ENCODE peak calls at places on chromosomes 16 and 17, in four cellular contexts. One of them, this sample, is unnamed.

GRCh38 chr17:50452627-50453300 is 15.9 kb downstream of the CHAD start:
- DNase-seq in uterus: no peak
- DNase-seq in ovary: no peak
- DNase-seq in psoas muscle: no peak
- DNase-seq in this sample: no peak

GRCh38 chr17:52758481-52758880 is 600.0 kb upstream of the CA10 start:
- DNase-seq in uterus: no peak
- DNase-seq in ovary: no peak
- DNase-seq in psoas muscle: no peak
- DNase-seq in this sample: no peak

GRCh38 chr16:56245197-56245596 is 53.9 kb downstream of the GNAO1 start:
- DNase-seq in uterus: no peak
- DNase-seq in ovary: no peak
- DNase-seq in psoas muscle: no peak
- DNase-seq in this sample: no peak

GRCh38 chr16:15948532-15949209 is 745 bp upstream of the ABCC1 start:
- DNase-seq in uterus: no peak
- DNase-seq in ovary: no peak
- DNase-seq in psoas muscle: no peak
- DNase-seq in this sample: no peak

GRCh38 chr17:17613708-17614114 is 22.2 kb upstream of the PEMT start:
- DNase-seq in uterus: peak
- DNase-seq in ovary: peak
- DNase-seq in psoas muscle: no peak
- DNase-seq in this sample: peak

GRCh38 chr17:11738151-11738550 is 139.9 kb downstream of the DNAH9 start:
- DNase-seq in uterus: no peak
- DNase-seq in ovary: no peak
- DNase-seq in psoas muscle: no peak
- DNase-seq in this sample: no peak

GRCh38 chr17:50080827-50081226 is 14.3 kb upstream of the PDK2 start:
- DNase-seq in uterus: no peak
- DNase-seq in ovary: no peak
- DNase-seq in psoas muscle: peak
- DNase-seq in this sample: no peak

GRCh38 chr17:38441429-38442061 is 13.3 kb downstream of the ARHGAP23 start:
- DNase-seq in uterus: no peak
- DNase-seq in ovary: no peak
- DNase-seq in psoas muscle: no peak
- DNase-seq in this sample: no peak

GRCh38 chr17:37219876-37220608 is 155.7 kb upstream of the C17orf78 start:
- DNase-seq in uterus: no peak
- DNase-seq in ovary: no peak
- DNase-seq in psoas muscle: no peak
- DNase-seq in this sample: no peak

GRCh38 chr16:17305694-17306093 is 165.1 kb downstream of the XYLT1 start:
- DNase-seq in uterus: no peak
- DNase-seq in ovary: no peak
- DNase-seq in psoas muscle: no peak
- DNase-seq in this sample: no peak

GRCh38 chr16:82657786-82658185 is 31.0 kb downstream of the CDH13 start:
- DNase-seq in uterus: no peak
- DNase-seq in ovary: no peak
- DNase-seq in psoas muscle: no peak
- DNase-seq in this sample: no peak

GRCh38 chr16:73232555-73233422 is 184.9 kb upstream of the ZFHX3 start:
- DNase-seq in uterus: peak
- DNase-seq in ovary: peak
- DNase-seq in psoas muscle: no peak
- DNase-seq in this sample: no peak

GRCh38 chr16:57480127-57480753 is 6.1 kb downstream of the DOK4 start:
- DNase-seq in uterus: peak
- DNase-seq in ovary: peak
- DNase-seq in psoas muscle: peak
- DNase-seq in this sample: peak

GRCh38 chr16:8173111-8173644 is 417.1 kb downstream of the TMEM114 start:
- DNase-seq in uterus: no peak
- DNase-seq in ovary: peak
- DNase-seq in psoas muscle: peak
- DNase-seq in this sample: peak

GRCh38 chr17:28737770-28738679 is 5.8 kb upstream of the TRAF4 start:
- DNase-seq in uterus: no peak
- DNase-seq in ovary: no peak
- DNase-seq in psoas muscle: peak
- DNase-seq in this sample: no peak

GRCh38 chr17:63833026-63833740 is 5.7 kb upstream of the FTSJ3 start:
- DNase-seq in uterus: no peak
- DNase-seq in ovary: no peak
- DNase-seq in psoas muscle: no peak
- DNase-seq in this sample: no peak
- H3K27ac ChIP-seq in uterus: no peak
- H3K27ac ChIP-seq in ovary: no peak
- H3K27ac ChIP-seq in psoas muscle: no peak
- H3K27ac ChIP-seq in this sample: no peak

DNA sequence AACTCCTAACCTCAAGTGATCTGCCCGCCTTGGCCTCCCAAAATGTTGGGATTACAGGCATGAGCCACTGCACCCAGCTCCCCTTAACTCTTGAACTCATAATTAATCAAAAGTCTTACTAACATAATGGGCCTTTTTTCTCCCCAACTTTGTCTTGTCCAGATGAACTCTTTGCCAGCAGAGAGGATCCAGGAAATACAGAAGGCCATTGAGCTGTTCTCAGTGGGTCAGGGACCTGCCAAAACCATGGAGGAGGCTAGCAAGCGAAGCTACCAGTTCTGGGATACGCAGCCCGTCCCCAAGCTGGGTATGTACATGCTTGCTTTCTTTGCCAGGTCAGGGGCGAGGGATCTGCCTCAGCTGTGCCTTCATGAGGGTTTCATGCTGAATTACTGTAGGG is 25.2 kb downstream of the NMT1 start:
- DNase-seq in uterus: no peak
- DNase-seq in ovary: no peak
- DNase-seq in psoas muscle: no peak
- DNase-seq in this sample: no peak
- H3K27ac ChIP-seq in uterus: no peak
- H3K27ac ChIP-seq in ovary: no peak
- H3K27ac ChIP-seq in psoas muscle: peak
- H3K27ac ChIP-seq in this sample: peak

DNA sequence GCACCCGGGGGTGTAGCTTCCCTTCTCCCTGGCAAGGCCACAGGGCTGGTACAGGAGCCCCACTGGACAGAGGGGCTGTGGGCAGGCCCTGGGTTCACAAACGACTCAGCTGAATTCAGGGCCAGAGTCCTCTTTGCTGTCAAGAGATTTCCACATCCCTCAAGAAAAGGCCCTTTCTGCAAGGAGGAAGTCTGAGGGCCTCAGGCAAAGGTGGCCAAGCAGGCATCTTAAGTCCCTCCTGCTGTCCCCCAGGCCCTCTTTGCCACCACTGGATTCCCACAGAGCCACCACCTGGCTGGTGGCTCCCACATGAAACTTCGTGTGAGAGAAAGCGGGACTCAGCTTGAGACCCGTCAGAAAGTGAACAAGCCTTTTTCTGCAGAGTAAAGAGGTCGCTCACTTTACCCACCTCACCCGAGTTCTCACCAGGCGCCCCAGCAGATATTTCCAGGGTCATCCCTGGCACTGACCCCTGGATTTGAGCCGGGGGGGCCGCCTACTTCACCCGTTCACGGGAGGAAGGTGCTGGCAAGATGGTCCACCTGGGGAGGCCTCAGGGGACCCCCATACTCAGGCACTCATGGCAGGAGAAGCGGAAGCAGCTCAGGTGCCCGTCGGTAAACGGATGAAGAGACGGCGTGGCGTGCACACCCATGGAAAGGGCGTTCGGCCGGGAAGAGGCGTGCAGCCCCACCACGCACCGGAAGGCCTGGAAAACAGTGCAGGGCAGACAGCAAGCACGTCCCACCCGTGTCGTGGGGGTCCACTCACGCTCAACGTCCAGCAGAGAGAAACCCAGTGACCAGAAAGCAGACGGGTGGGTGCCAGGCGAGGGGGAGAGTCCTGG is 3.6 kb downstream of the RNF166 start:
- DNase-seq in uterus: no peak
- DNase-seq in ovary: no peak
- DNase-seq in psoas muscle: no peak
- DNase-seq in this sample: no peak
- H3K27ac ChIP-seq in uterus: no peak
- H3K27ac ChIP-seq in ovary: no peak
- H3K27ac ChIP-seq in psoas muscle: peak
- H3K27ac ChIP-seq in this sample: no peak

GRCh38 chr16:75565640-75566039 is 539 bp upstream of the GABARAPL2 start:
- DNase-seq in uterus: no peak
- DNase-seq in ovary: no peak
- DNase-seq in psoas muscle: no peak
- DNase-seq in this sample: no peak

GRCh38 chr16:75566040-75566888 is at the start of gene GABARAPL2:
- DNase-seq in uterus: peak
- DNase-seq in ovary: peak
- DNase-seq in psoas muscle: peak
- DNase-seq in this sample: peak

GRCh38 chr16:75570351-75571104 is 4.3 kb downstream of the GABARAPL2 start:
- DNase-seq in uterus: no peak
- DNase-seq in ovary: no peak
- DNase-seq in psoas muscle: no peak
- DNase-seq in this sample: no peak

GRCh38 chr16:75567911-75568310 is 1.7 kb downstream of the GABARAPL2 start:
- DNase-seq in uterus: no peak
- DNase-seq in ovary: no peak
- DNase-seq in psoas muscle: no peak
- DNase-seq in this sample: no peak

GRCh38 chr16:75566889-75567255 is 693 bp downstream of the GABARAPL2 start:
- DNase-seq in uterus: no peak
- DNase-seq in ovary: no peak
- DNase-seq in psoas muscle: peak
- DNase-seq in this sample: no peak
- H3K27ac ChIP-seq in uterus: peak
- H3K27ac ChIP-seq in ovary: peak
- H3K27ac ChIP-seq in psoas muscle: peak
- H3K27ac ChIP-seq in this sample: peak

DNA sequence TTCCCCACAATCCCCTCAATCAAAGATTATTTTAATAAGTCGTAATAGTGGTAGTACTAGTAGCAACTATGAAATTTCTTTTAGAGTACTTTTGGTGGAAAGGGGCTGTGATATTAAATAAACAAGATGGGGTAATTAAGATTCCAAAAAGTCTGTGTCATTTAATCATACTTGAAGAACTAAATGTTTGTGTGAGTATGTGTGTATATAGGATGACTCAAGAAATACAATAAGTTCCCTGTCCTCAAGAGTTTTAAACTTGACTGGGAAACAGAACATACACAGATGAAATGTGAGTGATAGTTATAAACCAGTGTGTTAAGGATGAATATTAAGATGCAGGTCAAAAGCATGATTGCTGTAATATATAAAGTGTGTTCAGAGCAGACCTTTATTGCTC is 2.3 kb downstream of the ALDH3A2 start:
- DNase-seq in uterus: no peak
- DNase-seq in ovary: no peak
- DNase-seq in psoas muscle: no peak
- DNase-seq in this sample: no peak
- H3K27ac ChIP-seq in uterus: peak
- H3K27ac ChIP-seq in ovary: no peak
- H3K27ac ChIP-seq in psoas muscle: no peak
- H3K27ac ChIP-seq in this sample: peak

GRCh38 chr17:40600486-40601046 is 35.3 kb upstream of the CCR7 start:
- DNase-seq in uterus: no peak
- DNase-seq in ovary: no peak
- DNase-seq in psoas muscle: no peak
- DNase-seq in this sample: no peak

GRCh38 chr17:40596261-40596919 is 31.1 kb upstream of the CCR7 start:
- DNase-seq in uterus: no peak
- DNase-seq in ovary: no peak
- DNase-seq in psoas muscle: no peak
- DNase-seq in this sample: no peak

GRCh38 chr17:40598928-40599627 is 33.8 kb upstream of the CCR7 start:
- DNase-seq in uterus: peak
- DNase-seq in ovary: no peak
- DNase-seq in psoas muscle: peak
- DNase-seq in this sample: peak

GRCh38 chr17:40598021-40598927 is 33.0 kb upstream of the CCR7 start:
- DNase-seq in uterus: no peak
- DNase-seq in ovary: no peak
- DNase-seq in psoas muscle: no peak
- DNase-seq in this sample: no peak

GRCh38 chr17:40597168-40598020 is 32.1 kb upstream of the CCR7 start:
- DNase-seq in uterus: no peak
- DNase-seq in ovary: no peak
- DNase-seq in psoas muscle: no peak
- DNase-seq in this sample: no peak
- H3K27ac ChIP-seq in uterus: no peak
- H3K27ac ChIP-seq in ovary: no peak
- H3K27ac ChIP-seq in psoas muscle: no peak
- H3K27ac ChIP-seq in this sample: peak